ENCODE peak calls at places on chromosomes 7 and 10, in six cellular contexts. E, F, Q, H, X and J are unnamed samples. For H3K27me3, the result is how much of the 10 kb centered on the place peaks cover.

GRCh38 chr7:1422512-1423265 is 36.6 kb downstream of the MICALL2 start:
- DNase-seq in E (no peak), Q (no peak), F (no peak), H (no peak), X (no peak), J (no peak)

GRCh38 chr7:71229201-71229600 is 97.3 kb downstream of the GALNT17 start:
- DNase-seq in X (no peak), H (no peak), Q (no peak), F (no peak), E (no peak), J (no peak)

GRCh38 chr7:142760071-142760642 is 10.6 kb upstream of the PRSS2 start:
- DNase-seq in H (no peak), Q (no peak), F (no peak), X (no peak), E (no peak), J (no peak)

GRCh38 chr10:52115823-52116222 is 198.3 kb upstream of the DKK1 start:
- DNase-seq in X (no peak), E (peak), F (no peak), H (no peak), Q (no peak), J (no peak)

GRCh38 chr10:70518695-70519094 is 40.1 kb downstream of the PALD1 start:
- DNase-seq in F (peak), E (peak), H (no peak), X (no peak), Q (no peak), J (peak)

GRCh38 chr10:21496285-21497176 is 29.0 kb downstream of the SKIDA1 start:
- DNase-seq in E (peak), X (no peak), Q (no peak), H (peak), F (peak), J (no peak)

GRCh38 chr10:7610017-7610416 is 56.7 kb downstream of the ITIH5 start:
- DNase-seq in F (no peak), H (no peak), E (no peak), Q (no peak), X (no peak), J (no peak)

GRCh38 chr7:582931-583330 is 63.3 kb upstream of the PDGFA start:
- DNase-seq in F (no peak), X (no peak), Q (no peak), E (no peak), H (no peak), J (no peak)

GRCh38 chr7:142873281-142873784 is 12.2 kb downstream of the TRPV6 start:
- DNase-seq in F (no peak), H (peak), X (no peak), Q (no peak), E (no peak), J (no peak)

GRCh38 chr7:44433255-44434022 is 57.0 kb downstream of the NUDCD3 start:
- DNase-seq in Q (no peak), H (no peak), F (no peak), E (no peak), X (no peak), J (no peak)

GRCh38 chr10:5992398-5992797 is 15.1 kb upstream of the IL15RA start:
- DNase-seq in X (no peak), E (no peak), H (no peak), Q (no peak), F (no peak), J (no peak)

GRCh38 chr10:17418249-17418648 is 36.1 kb downstream of the ST8SIA6 start:
- DNase-seq in E (no peak), H (no peak), F (no peak), Q (no peak), X (no peak), J (no peak)

GRCh38 chr10:31118561-31118960 is 86.9 kb upstream of the ZNF438 start:
- DNase-seq in Q (no peak), F (no peak), E (peak), X (no peak), H (no peak), J (no peak)

GRCh38 chr7:123573896-123574467 is 16.4 kb upstream of the NDUFA5 start:
- DNase-seq in H (no peak), E (no peak), F (no peak), Q (no peak), X (no peak), J (no peak)

GRCh38 chr10:82982110-82982608 is 1107.2 kb downstream of the NRG3 start:
- DNase-seq in Q (no peak), X (no peak), F (peak), E (peak), H (no peak), J (peak)

GRCh38 chr7:128737867-128738390 is 1.2 kb upstream of the CALU start:
- DNase-seq in F (peak), X (no peak), Q (no peak), E (peak), H (no peak), J (peak)

GRCh38 chr10:111093741-111094380 is 17.0 kb downstream of the ADRA2A start:
- DNase-seq in E (peak), Q (no peak), X (no peak), F (peak), H (no peak), J (no peak)

GRCh38 chr7:132782777-132783633 is 206.7 kb upstream of the PLXNA4 start:
- DNase-seq in F (peak), H (no peak), Q (no peak), E (peak), X (no peak), J (no peak)

GRCh38 chr7:39987641-39988347 is 37.7 kb downstream of the CDK13 start:
- DNase-seq in E (no peak), H (no peak), F (no peak), X (no peak), Q (no peak), J (peak)

GRCh38 chr10:8060010-8060703 is 5.7 kb downstream of the GATA3 start:
- DNase-seq in X (no peak), E (peak), Q (peak), F (peak), H (peak), J (no peak)

GRCh38 chr7:45000096-45001032 is at the start of gene CCM2:
- DNase-seq in E (peak), F (peak), H (no peak), X (no peak), Q (no peak), J (peak)

GRCh38 chr10:33734393-33735110 is 400.1 kb upstream of the NRP1 start:
- DNase-seq in F (no peak), E (no peak), H (no peak), Q (no peak), X (no peak), J (no peak)

GRCh38 chr7:66296-66695 is 126.1 kb upstream of the FAM20C start:
- DNase-seq in Q (no peak), E (no peak), X (no peak), F (no peak), H (no peak), J (no peak)

GRCh38 chr7:30879139-30880089 is 32.2 kb upstream of the AQP1 start:
- DNase-seq in H (peak), F (no peak), Q (no peak), E (no peak), X (no peak), J (peak)

GRCh38 chr7:45983720-45984032 is 62.6 kb upstream of the IGFBP3 start:
- DNase-seq in H (no peak), Q (no peak), F (no peak), E (no peak), X (no peak), J (no peak)

GRCh38 chr7:46391215-46391614 is 470.1 kb upstream of the IGFBP3 start:
- DNase-seq in E (peak), Q (no peak), X (no peak), F (peak), H (no peak), J (peak)

GRCh38 chr10:24575462-24576002 is 148.2 kb downstream of the ARHGAP21 start:
- DNase-seq in Q (no peak), X (no peak), E (no peak), H (no peak), F (no peak), J (peak)

GRCh38 chr10:120734476-120735078 is 116.6 kb upstream of the WDR11 start:
- DNase-seq in F (no peak), X (no peak), E (no peak), H (no peak), Q (no peak), J (no peak)

GRCh38 chr10:77381750-77382149 is 255.9 kb downstream of the KCNMA1 start:
- DNase-seq in H (no peak), X (no peak), Q (no peak), F (no peak), E (no peak), J (no peak)

GRCh38 chr7:130721486-130722277 is 12.3 kb downstream of the KLF14 start:
- DNase-seq in F (peak), H (peak), X (no peak), Q (peak), E (peak), J (peak)

GRCh38 chr10:100223879-100224278 is 5.5 kb downstream of the CHUK start:
- DNase-seq in F (no peak), E (no peak), Q (no peak), X (no peak), H (no peak), J (no peak)

GRCh38 chr10:48594799-48595198 is 10.1 kb downstream of the ARHGAP22 start:
- DNase-seq in E (no peak), X (peak), F (no peak), Q (no peak), H (peak), J (no peak)

GRCh38 chr10:114471906-114472873 is 67.9 kb upstream of the AFAP1L2 start:
- DNase-seq in X (no peak), Q (no peak), H (no peak), F (no peak), E (no peak), J (peak)

GRCh38 chr10:117987242-117987909 is 59.4 kb downstream of the RAB11FIP2 start:
- DNase-seq in X (no peak), E (peak), Q (no peak), H (no peak), F (no peak), J (no peak)

GRCh38 chr7:128090492-128090891 is 59.3 kb upstream of the LRRC4 start:
- DNase-seq in F (no peak), Q (no peak), X (no peak), E (no peak), H (no peak), J (no peak)

GRCh38 chr10:60799971-60800370 is 21.7 kb downstream of the CDK1 start:
- DNase-seq in Q (no peak), H (no peak), F (no peak), E (no peak), X (no peak), J (no peak)

GRCh38 chr7:631291-631711 is 95.2 kb upstream of the DNAAF5 start:
- DNase-seq in F (no peak), X (no peak), H (no peak), Q (no peak), E (no peak), J (no peak)

GRCh38 chr10:20276127-20276979 is 460.1 kb downstream of the PLXDC2 start:
- DNase-seq in E (no peak), F (peak), Q (peak), H (no peak), X (no peak), J (peak)

GRCh38 chr10:114795039-114795438 is 26.5 kb upstream of the FHIP2A start:
- DNase-seq in X (no peak), E (no peak), F (peak), H (no peak), Q (no peak), J (no peak)

GRCh38 chr7:97733276-97734206 is 1.7 kb downstream of the TAC1 start:
- DNase-seq in F (no peak), Q (peak), E (no peak), X (no peak), H (peak), J (no peak)
- H3K27me3 ChIP-seq in F (under half), Q (under half), E (under half), X (under half), H (under half), J (under half)

DNA sequence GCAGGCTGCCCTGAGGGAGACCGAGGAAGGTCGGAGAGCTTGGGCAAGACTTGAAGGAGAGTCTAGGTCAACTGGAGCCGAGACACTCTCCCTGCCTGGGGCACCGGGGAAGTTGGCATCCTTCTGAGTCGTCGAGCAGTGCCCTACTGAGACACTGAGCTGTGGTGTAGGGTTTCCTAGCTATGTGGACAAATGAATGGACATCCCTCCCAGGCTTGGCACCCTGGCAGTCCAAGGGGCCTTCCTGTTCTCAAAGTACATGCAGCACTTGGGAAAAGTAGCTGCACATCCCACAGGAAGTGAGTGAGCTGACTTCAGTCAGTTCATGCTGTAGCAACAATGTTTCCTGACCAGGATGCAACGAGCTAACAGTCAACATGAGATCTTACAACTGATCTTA is 57.2 kb upstream of the INPP5A start:
- DNase-seq in Q (no peak), H (no peak), X (no peak), E (peak), F (no peak), J (no peak)
- H4K91ac ChIP-seq in Q (no peak), H (no peak), X (no peak), E (no peak), F (no peak), J (no peak)

GRCh38 chr7:49780953-49781352 is 7.5 kb downstream of the VWC2 start:
- DNase-seq in Q (no peak), H (no peak), E (no peak), X (no peak), F (no peak), J (no peak)

GRCh38 chr7:49776994-49777393 is 3.6 kb downstream of the VWC2 start:
- DNase-seq in H (peak), E (no peak), X (no peak), Q (no peak), F (no peak), J (no peak)

GRCh38 chr7:49775949-49776443 is 2.6 kb downstream of the VWC2 start:
- DNase-seq in Q (no peak), E (no peak), H (no peak), X (no peak), F (no peak), J (no peak)

GRCh38 chr7:49781996-49782395 is 8.6 kb downstream of the VWC2 start:
- DNase-seq in H (no peak), Q (no peak), F (no peak), E (no peak), X (no peak), J (no peak)

GRCh38 chr7:49778731-49779270 is 5.4 kb downstream of the VWC2 start:
- DNase-seq in X (no peak), H (no peak), F (no peak), E (no peak), Q (no peak), J (no peak)
- H3K27me3 ChIP-seq in X (under half), H (under half), F (under half), E (under half), Q (under half), J (under half)

GRCh38 chr10:86403183-86403797 is 36.7 kb upstream of the GRID1 start:
- DNase-seq in F (no peak), Q (no peak), X (no peak), H (no peak), E (no peak), J (no peak)
- H4K91ac ChIP-seq in F (no peak), Q (no peak), X (no peak), H (no peak), E (no peak), J (no peak)

DNA sequence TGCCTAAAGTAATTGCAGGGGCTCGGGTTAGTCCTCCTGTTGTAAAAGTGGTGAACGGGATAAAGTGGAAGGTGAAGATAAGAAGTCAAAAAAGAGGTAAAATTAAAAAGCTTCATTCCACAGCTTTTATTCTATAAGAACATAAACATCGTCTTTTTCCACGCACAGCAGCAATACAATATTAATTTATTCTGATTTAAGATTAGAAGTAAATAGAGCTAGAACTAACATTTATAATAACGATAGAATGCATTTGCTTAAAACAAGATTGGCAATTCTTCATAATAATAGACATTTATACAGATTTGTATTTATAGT is 3.7 kb downstream of the HOXA10 start:
- DNase-seq in F (no peak), X (no peak), H (no peak), E (no peak), Q (no peak), J (no peak)
- H3K27me3 ChIP-seq in F (under half), X (half or more), H (half or more), E (half or more), Q (half or more), J (half or more)

GRCh38 chr10:26640391-26640790 is 57.1 kb upstream of the PDSS1 start:
- DNase-seq in H (no peak), E (no peak), F (no peak), X (no peak), Q (no peak), J (no peak)
- H4K91ac ChIP-seq in H (no peak), E (no peak), F (no peak), X (no peak), Q (no peak), J (no peak)

GRCh38 chr7:151088856-151089699 is 2.8 kb downstream of the AGAP3 start:
- DNase-seq in H (no peak), E (peak), F (peak), Q (peak), X (no peak), J (peak)

GRCh38 chr7:151085691-151086620 is at the start of gene AGAP3:
- DNase-seq in E (peak), H (peak), X (no peak), Q (peak), F (peak), J (peak)

GRCh38 chr7:151088019-151088855 is 2.0 kb downstream of the AGAP3 start:
- DNase-seq in Q (no peak), E (no peak), F (peak), H (no peak), X (no peak), J (no peak)

GRCh38 chr7:151086802-151087246 is 549 bp downstream of the AGAP3 start:
- DNase-seq in Q (no peak), E (no peak), H (no peak), X (no peak), F (peak), J (peak)

GRCh38 chr7:151087247-151088018 is 1.2 kb downstream of the AGAP3 start:
- DNase-seq in F (peak), X (no peak), H (no peak), Q (no peak), E (peak), J (peak)
- H3K27me3 ChIP-seq in F (under half), X (under half), H (under half), Q (under half), E (under half), J (under half)

DNA sequence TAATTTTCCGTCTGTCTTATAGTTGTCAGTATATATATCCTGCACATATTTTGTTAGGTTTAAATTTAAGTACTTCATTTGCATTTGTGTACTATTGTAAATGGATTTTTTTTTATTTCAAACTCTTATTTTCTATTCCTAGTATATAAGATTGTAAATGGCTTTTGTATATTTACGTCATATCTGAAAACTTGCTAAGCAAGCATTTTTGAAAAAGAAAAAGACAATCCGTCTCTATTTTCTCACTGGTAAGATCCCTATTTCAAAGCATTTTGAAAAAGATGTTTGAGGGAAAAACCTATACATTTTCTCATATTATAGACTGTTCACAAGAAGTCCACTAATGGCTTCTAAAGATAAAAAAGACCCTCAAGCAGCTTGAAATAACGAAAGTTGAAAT is 1.2 kb upstream of the LYZL1 start:
- DNase-seq in Q (no peak), F (no peak), H (no peak), X (no peak), E (no peak), J (no peak)
- H4K91ac ChIP-seq in Q (no peak), F (no peak), H (no peak), X (no peak), E (no peak), J (no peak)

GRCh38 chr7:42103020-42103419 is 134.0 kb downstream of the GLI3 start:
- DNase-seq in E (no peak), X (no peak), Q (no peak), F (no peak), H (no peak), J (no peak)
- H3K27me3 ChIP-seq in E (under half), X (under half), Q (under half), F (under half), H (under half), J (under half)

GRCh38 chr10:43971981-43972380 is 323.3 kb upstream of the ZNF32 start:
- DNase-seq in E (no peak), X (no peak), F (no peak), Q (no peak), H (no peak), J (no peak)

GRCh38 chr10:43969506-43969905 is 320.8 kb upstream of the ZNF32 start:
- DNase-seq in F (no peak), H (no peak), Q (no peak), X (no peak), E (no peak), J (no peak)

GRCh38 chr10:43970018-43970698 is 321.5 kb upstream of the ZNF32 start:
- DNase-seq in F (no peak), E (no peak), H (no peak), X (no peak), Q (no peak), J (no peak)

GRCh38 chr10:43970747-43971146 is 322.1 kb upstream of the ZNF32 start:
- DNase-seq in X (no peak), F (no peak), Q (no peak), H (no peak), E (no peak), J (no peak)

DNA sequence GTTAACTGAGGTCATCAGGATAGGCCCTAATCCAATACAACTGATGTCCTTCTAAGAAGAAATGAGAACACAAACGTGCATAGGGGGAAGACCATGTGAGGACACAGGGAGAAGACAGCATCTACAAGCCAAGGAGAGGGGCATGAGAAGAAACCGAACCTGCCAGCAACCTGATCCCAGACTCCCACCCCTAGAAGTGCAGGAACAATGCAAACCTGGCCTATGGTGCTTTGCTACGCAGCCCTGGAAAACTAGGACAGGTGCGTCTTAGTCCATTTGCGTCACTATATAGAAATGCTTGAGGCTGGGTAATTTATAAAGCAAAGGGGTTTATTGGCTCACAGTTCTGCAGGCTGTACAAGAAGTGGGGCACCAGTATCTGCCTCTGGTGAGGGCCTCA is 322.6 kb upstream of the ZNF32 start:
- DNase-seq in X (no peak), H (no peak), Q (no peak), F (no peak), E (no peak), J (no peak)
- H4K91ac ChIP-seq in X (no peak), H (no peak), Q (no peak), F (no peak), E (no peak), J (no peak)